ENCODE peak calls at places on chromosomes 5 and 9, in eight cellular contexts. X is esophagus squamous epithelium, I is breast epithelium, D is stomach, C is PC-3, T is body of pancreas, F is GM06990, W is adrenal gland. E is an unnamed sample.

GRCh38 chr5:52007230-52007858 is 624.1 kb downstream of the ISL1 start:
- DNase-seq in I (no peak), T (no peak), D (no peak), X (no peak), C (peak), F (no peak), W (peak), E (peak)

GRCh38 chr9:14203366-14204056 is 110.4 kb downstream of the NFIB start:
- DNase-seq in F (no peak), T (peak), X (no peak), W (peak), I (no peak), C (no peak), D (peak), E (no peak)

GRCh38 chr5:145362261-145362660 is 472.9 kb downstream of the PRELID2 start:
- DNase-seq in F (no peak), I (no peak), X (no peak), D (no peak), T (no peak), C (peak), W (no peak), E (no peak)

GRCh38 chr5:81370912-81371311 is 23.0 kb downstream of the ACOT12 start:
- DNase-seq in T (no peak), D (no peak), I (no peak), F (no peak), X (no peak), W (no peak), C (no peak), E (no peak)

GRCh38 chr5:40503438-40503837 is 176.3 kb upstream of the PTGER4 start:
- DNase-seq in F (no peak), I (no peak), C (peak), W (no peak), D (no peak), X (no peak), T (no peak), E (no peak)

GRCh38 chr9:78296208-78296892 is 575 bp upstream of the PSAT1 start:
- DNase-seq in I (peak), F (peak), C (peak), W (peak), X (no peak), D (peak), T (peak), E (no peak)

GRCh38 chr9:110807956-110808598 is 139.5 kb downstream of the MUSK start:
- DNase-seq in D (no peak), X (no peak), W (no peak), F (peak), T (no peak), I (no peak), C (peak), E (peak)

GRCh38 chr5:171898879-171899278 is 107.6 kb downstream of the FBXW11 start:
- DNase-seq in X (no peak), C (no peak), T (no peak), I (no peak), D (no peak), F (no peak), W (no peak), E (no peak)

GRCh38 chr5:170216262-170216864 is 16.4 kb upstream of the C5orf58 start:
- DNase-seq in W (no peak), T (no peak), C (peak), D (no peak), F (no peak), I (no peak), X (no peak), E (peak)

GRCh38 chr5:167478156-167478555 is 813.3 kb upstream of the WWC1 start:
- DNase-seq in I (no peak), T (no peak), X (no peak), D (no peak), C (no peak), F (no peak), W (no peak), E (no peak)

GRCh38 chr9:114792396-114792795 is 13.4 kb downstream of the TNFSF15 start:
- DNase-seq in T (no peak), D (no peak), I (no peak), W (no peak), X (no peak), C (no peak), F (no peak), E (no peak)

GRCh38 chr9:18753904-18754303 is 279.1 kb downstream of the SAXO1 start:
- DNase-seq in C (no peak), X (no peak), D (no peak), I (no peak), F (no peak), W (no peak), T (no peak), E (no peak)

GRCh38 chr5:95763941-95764340 is 32.8 kb downstream of the RHOBTB3 start:
- DNase-seq in X (no peak), T (no peak), C (no peak), W (no peak), I (no peak), F (no peak), D (no peak), E (no peak)

GRCh38 chr5:6365142-6365976 is 13.0 kb downstream of the MED10 start:
- DNase-seq in C (peak), T (no peak), D (peak), W (no peak), F (no peak), I (no peak), X (no peak), E (no peak)

GRCh38 chr5:93192107-93192506 is 388.9 kb downstream of the NR2F1-AS1 start:
- DNase-seq in F (no peak), I (no peak), W (no peak), X (no peak), T (no peak), D (no peak), C (peak), E (no peak)

GRCh38 chr9:88443480-88444113 is 55.4 kb downstream of the SPIN1 start:
- DNase-seq in W (no peak), C (no peak), F (no peak), X (no peak), T (no peak), I (no peak), D (no peak), E (no peak)

GRCh38 chr5:41835625-41836024 is 34.6 kb downstream of the OXCT1 start:
- DNase-seq in F (no peak), I (no peak), W (peak), D (no peak), C (peak), T (no peak), X (no peak), E (no peak)

GRCh38 chr5:35651002-35651756 is 33.5 kb downstream of the SPEF2 start:
- DNase-seq in D (peak), I (no peak), T (peak), F (no peak), W (peak), C (peak), X (no peak), E (peak)

GRCh38 chr5:11477786-11478185 is 426.5 kb downstream of the CTNND2 start:
- DNase-seq in F (no peak), C (no peak), I (no peak), W (no peak), D (no peak), T (no peak), X (no peak), E (no peak)

GRCh38 chr9:128026255-128027165 is 40.6 kb downstream of the NAIF1 start:
- DNase-seq in C (no peak), F (peak), I (peak), W (no peak), D (peak), X (peak), T (no peak), E (peak)

GRCh38 chr5:122478741-122479459 is 166.9 kb downstream of the SNCAIP start:
- DNase-seq in F (no peak), W (no peak), X (no peak), C (peak), T (no peak), D (no peak), I (no peak), E (no peak)

GRCh38 chr9:111926421-111926875 is 29.8 kb downstream of the UGCG start:
- DNase-seq in W (peak), D (no peak), C (no peak), I (no peak), T (peak), F (peak), X (peak), E (peak)

GRCh38 chr5:72171667-72172066 is 64.4 kb downstream of the MAP1B start:
- DNase-seq in W (no peak), T (no peak), F (no peak), D (no peak), C (no peak), I (no peak), X (no peak), E (no peak)

GRCh38 chr9:111940697-111941096 is 44.1 kb downstream of the UGCG start:
- DNase-seq in X (no peak), F (no peak), W (no peak), T (no peak), C (peak), D (no peak), I (no peak), E (no peak)

GRCh38 chr5:175921066-175921730 is 46.9 kb downstream of the THOC3 start:
- DNase-seq in C (no peak), X (no peak), T (no peak), W (no peak), D (no peak), I (no peak), F (no peak), E (no peak)

GRCh38 chr9:13266172-13266571 is 13.3 kb downstream of the MPDZ start:
- DNase-seq in I (no peak), W (no peak), C (no peak), X (no peak), T (no peak), F (no peak), D (no peak), E (no peak)

GRCh38 chr5:136053336-136054121 is 24.7 kb downstream of the TGFBI start:
- DNase-seq in F (no peak), T (peak), I (peak), C (peak), X (no peak), W (peak), D (no peak), E (no peak)

GRCh38 chr5:143054480-143054941 is 284.3 kb downstream of the ARHGAP26 start:
- DNase-seq in D (no peak), C (no peak), I (no peak), T (no peak), X (no peak), W (no peak), F (peak), E (peak)

GRCh38 chr5:139635606-139636206 is 12.4 kb upstream of the CXXC5 start:
- DNase-seq in W (peak), T (peak), F (peak), C (peak), I (no peak), D (peak), X (no peak), E (no peak)

GRCh38 chr9:95025213-95026170 is 292.0 kb downstream of the FANCC start:
- DNase-seq in W (peak), T (peak), X (no peak), C (no peak), I (no peak), D (peak), F (no peak), E (no peak)

GRCh38 chr9:95027914-95028854 is 289.3 kb downstream of the FANCC start:
- DNase-seq in X (no peak), F (no peak), W (no peak), I (peak), D (peak), C (no peak), T (peak), E (no peak)

GRCh38 chr9:95023217-95024003 is 294.1 kb downstream of the FANCC start:
- DNase-seq in C (peak), D (no peak), X (no peak), W (no peak), I (no peak), T (peak), F (no peak), E (no peak)

GRCh38 chr9:95021166-95021886 is 294.8 kb downstream of the AOPEP start:
- DNase-seq in I (no peak), X (no peak), C (no peak), D (no peak), F (no peak), T (no peak), W (no peak), E (no peak)

DNA sequence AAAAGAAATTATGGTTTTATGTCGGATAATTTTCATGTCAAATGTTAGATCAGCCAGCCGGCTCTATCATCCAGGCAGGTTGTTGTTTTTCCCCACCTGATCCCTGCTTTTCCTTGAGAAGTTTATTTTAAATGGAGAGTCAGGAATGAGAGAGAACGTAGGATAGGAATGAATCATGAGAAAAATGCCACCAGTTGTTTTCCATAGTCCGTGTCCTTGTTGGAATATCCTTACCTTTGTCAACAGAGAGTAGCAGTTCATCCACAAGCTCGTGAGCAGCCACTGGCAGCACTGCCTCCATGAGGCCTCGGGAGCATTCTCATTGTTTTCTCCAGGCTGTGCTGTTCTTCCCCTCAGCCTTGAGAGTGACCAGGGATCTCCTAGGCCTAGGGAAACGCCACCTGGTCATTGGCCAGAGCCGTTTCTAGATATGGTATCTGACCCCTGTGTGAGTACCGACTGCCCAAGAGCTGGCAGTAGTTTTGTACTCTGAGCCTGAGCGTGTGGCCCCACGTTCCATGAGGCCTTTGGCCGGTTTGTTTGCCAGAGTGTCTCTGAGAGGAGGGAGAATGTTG is 293.3 kb downstream of the FANCC start:
- DNase-seq in F (no peak), C (peak), I (no peak), W (peak), X (no peak), D (peak), T (peak), E (no peak)
- TF ChIP-seq CTCF in F (no peak), C (peak), I (no peak), W (no peak), X (no peak), D (no peak), T (no peak), E (no peak)

GRCh38 chr5:30866142-30866541 is 327.3 kb upstream of the CDH6 start:
- DNase-seq in F (no peak), C (no peak), W (no peak), T (no peak), I (no peak), D (no peak), X (no peak), E (no peak)
- H3K4me3 ChIP-seq in F (no peak), C (no peak), W (no peak), T (no peak), I (no peak), D (no peak), X (no peak), E (no peak)

GRCh38 chr5:10198021-10198420 is 51.7 kb downstream of the ATPSCKMT start:
- DNase-seq in D (no peak), I (no peak), T (no peak), X (no peak), W (no peak), F (no peak), C (no peak), E (no peak)

GRCh38 chr5:10202089-10202753 is 47.5 kb downstream of the ATPSCKMT start:
- DNase-seq in C (no peak), W (no peak), F (no peak), I (no peak), D (no peak), X (no peak), T (no peak), E (no peak)

GRCh38 chr5:10199700-10200099 is 50.0 kb downstream of the ATPSCKMT start:
- DNase-seq in W (no peak), I (no peak), T (no peak), D (no peak), X (no peak), C (no peak), F (no peak), E (no peak)

DNA sequence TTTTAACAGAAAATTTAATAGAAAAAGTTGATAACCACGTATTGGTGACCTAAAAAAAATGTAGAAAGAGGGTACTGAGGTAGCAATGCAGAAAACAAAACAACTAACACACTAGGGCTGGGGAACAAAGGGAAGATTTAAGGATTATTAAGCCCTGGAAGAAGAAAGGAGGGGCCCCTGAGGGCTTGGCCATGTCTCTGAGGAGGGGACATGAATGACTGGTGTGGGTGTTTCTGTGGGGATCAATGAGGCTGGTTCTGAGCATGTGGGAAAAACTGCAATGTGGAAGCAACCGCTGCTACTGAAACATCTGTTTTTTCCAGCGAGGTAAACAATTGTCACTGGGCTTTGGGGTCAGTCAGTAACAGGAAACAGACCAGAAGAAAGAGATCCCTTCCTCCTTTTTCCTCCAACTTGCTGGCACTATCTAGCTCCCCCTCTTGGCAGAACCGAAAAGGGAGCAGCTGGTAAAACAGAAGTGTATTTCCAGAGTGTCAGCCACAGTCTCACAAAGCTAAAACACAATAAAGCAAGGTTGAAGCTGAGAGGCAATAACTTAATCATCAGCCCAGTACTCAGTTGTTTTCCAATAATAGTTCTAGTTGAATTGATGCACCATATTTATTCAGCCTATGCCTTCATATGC is 48.3 kb downstream of the ATPSCKMT start:
- DNase-seq in F (no peak), W (no peak), D (no peak), T (no peak), C (no peak), X (no peak), I (no peak), E (no peak)
- TF ChIP-seq CTCF in F (peak), W (no peak), D (no peak), T (no peak), C (peak), X (no peak), I (no peak), E (peak)

DNA sequence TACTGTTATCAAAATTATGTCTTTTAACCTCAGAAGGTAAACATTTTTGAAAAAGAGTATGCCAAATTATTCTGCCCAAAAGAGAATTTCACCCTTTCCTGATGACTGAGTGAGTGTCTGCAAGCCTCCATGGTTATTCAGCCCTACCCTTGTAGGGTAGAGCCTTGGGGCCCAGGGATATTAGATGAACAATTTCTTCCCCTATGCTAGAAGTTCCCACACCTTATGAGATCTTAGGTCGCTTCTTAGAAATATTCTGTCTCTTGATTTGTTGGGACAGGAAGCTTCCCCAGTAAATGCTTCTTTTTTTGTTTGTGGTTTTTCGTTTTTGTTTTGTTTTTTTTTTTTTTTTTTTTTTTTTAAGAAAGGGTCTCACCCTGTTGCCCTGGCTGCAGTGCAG is 3.1 kb downstream of the CRB2 start:
- DNase-seq in D (no peak), C (no peak), X (no peak), I (no peak), T (no peak), F (no peak), W (no peak), E (no peak)
- H3K4me3 ChIP-seq in D (no peak), C (no peak), X (no peak), I (no peak), T (no peak), F (no peak), W (no peak), E (no peak)

GRCh38 chr5:150286820-150287219 is 2.8 kb downstream of the CAMK2A start:
- DNase-seq in W (no peak), T (no peak), X (no peak), I (no peak), D (no peak), F (no peak), C (peak), E (no peak)
- TF ChIP-seq CTCF in W (peak), T (no peak), X (no peak), I (no peak), D (no peak), F (peak), C (peak), E (peak)